ENCODE peak calls at places on chromosomes 12 and 14, in four cellular contexts. M, R, A and F are unnamed samples.

GRCh38 chr12:127781336-127781735 is 485.6 kb upstream of the TMEM132C start:
- DNase-seq in R (no peak), A (no peak), M (no peak), F (no peak)

GRCh38 chr12:49580572-49581535 is 12.9 kb upstream of the MCRS1 start:
- DNase-seq in M (peak), A (peak), R (peak), F (peak)

GRCh38 chr14:102507026-102507860 is 2.3 kb downstream of the ANKRD9 start:
- DNase-seq in A (no peak), R (no peak), M (no peak), F (no peak)

GRCh38 chr12:51887476-51888315 is at the start of gene ANKRD33:
- DNase-seq in R (peak), A (no peak), M (no peak), F (peak)

GRCh38 chr12:8662592-8662991 is at the start of gene MFAP5:
- DNase-seq in M (no peak), R (no peak), A (no peak), F (no peak)

GRCh38 chr12:127411141-127411915 is 855.6 kb upstream of the TMEM132C start:
- DNase-seq in A (no peak), R (no peak), M (no peak), F (no peak)

GRCh38 chr14:64623576-64624165 is 73.9 kb downstream of the PPP1R36 start:
- DNase-seq in R (no peak), M (no peak), A (no peak), F (no peak)

GRCh38 chr14:69543341-69544249 is 31.1 kb downstream of the CCDC177 start:
- DNase-seq in A (peak), M (peak), R (no peak), F (peak)

GRCh38 chr14:80212025-80212402 is 710 bp upstream of the DIO2 start:
- DNase-seq in R (peak), A (peak), M (no peak), F (peak)

GRCh38 chr14:29654910-29655590 is 272.6 kb downstream of the PRKD1 start:
- DNase-seq in A (no peak), R (no peak), M (no peak), F (no peak)

GRCh38 chr14:51781352-51781751 is 79.1 kb upstream of the GNG2 start:
- DNase-seq in R (no peak), A (no peak), M (no peak), F (no peak)

GRCh38 chr12:11540156-11540555 is 109.3 kb upstream of the ETV6 start:
- DNase-seq in M (no peak), R (no peak), A (no peak), F (no peak)

GRCh38 chr14:26398616-26399015 is 199.2 kb downstream of the NOVA1 start:
- DNase-seq in M (no peak), A (no peak), R (no peak), F (no peak)

GRCh38 chr12:77120695-77121094 is 55.3 kb upstream of the E2F7 start:
- DNase-seq in A (no peak), M (no peak), R (no peak), F (no peak)

GRCh38 chr12:93827179-93827578 is 150.0 kb downstream of the CRADD start:
- DNase-seq in R (no peak), M (no peak), A (no peak), F (no peak)

GRCh38 chr12:107523760-107524558 is 161.6 kb upstream of the PWP1 start:
- DNase-seq in A (no peak), M (no peak), R (no peak), F (no peak)

GRCh38 chr12:25781223-25781622 is 177.3 kb upstream of the RASSF8 start:
- DNase-seq in A (no peak), R (no peak), M (no peak), F (no peak)

GRCh38 chr12:19035552-19035951 is 94.0 kb upstream of the PLEKHA5 start:
- DNase-seq in A (no peak), M (no peak), R (no peak), F (no peak)

GRCh38 chr12:69397978-69398377 is 38.4 kb downstream of the YEATS4 start:
- DNase-seq in R (no peak), A (no peak), M (no peak), F (no peak)

GRCh38 chr12:111409403-111410228 is 3.9 kb downstream of the SH2B3 start:
- DNase-seq in A (no peak), R (no peak), M (peak), F (no peak)

GRCh38 chr14:99745307-99745951 is 47.8 kb upstream of the EML1 start:
- DNase-seq in M (no peak), A (no peak), R (no peak), F (peak)

GRCh38 chr14:101256266-101256665 is 305.0 kb upstream of the DIO3 start:
- DNase-seq in M (no peak), A (no peak), R (no peak), F (no peak)

GRCh38 chr14:72291908-72292688 is 359.9 kb downstream of the RGS6 start:
- DNase-seq in A (peak), R (peak), M (peak), F (peak)

GRCh38 chr12:102562836-102563425 is 82.6 kb upstream of the IGF1 start:
- DNase-seq in R (no peak), M (no peak), A (no peak), F (no peak)

GRCh38 chr14:65096323-65097089 is 5.8 kb downstream of the MAX start:
- DNase-seq in R (no peak), M (no peak), A (no peak), F (no peak)

GRCh38 chr14:74348241-74348734 is at the start of gene VRTN:
- DNase-seq in A (no peak), M (no peak), R (no peak), F (no peak)

GRCh38 chr14:74348735-74349463 is 628 bp downstream of the VRTN start:
- DNase-seq in R (no peak), A (no peak), M (no peak), F (no peak)

GRCh38 chr14:74347096-74347794 is 1.0 kb upstream of the VRTN start:
- DNase-seq in R (no peak), M (no peak), A (no peak), F (no peak)

GRCh38 chr14:74346341-74346740 is 1.9 kb upstream of the VRTN start:
- DNase-seq in A (no peak), M (no peak), R (no peak), F (no peak)

DNA sequence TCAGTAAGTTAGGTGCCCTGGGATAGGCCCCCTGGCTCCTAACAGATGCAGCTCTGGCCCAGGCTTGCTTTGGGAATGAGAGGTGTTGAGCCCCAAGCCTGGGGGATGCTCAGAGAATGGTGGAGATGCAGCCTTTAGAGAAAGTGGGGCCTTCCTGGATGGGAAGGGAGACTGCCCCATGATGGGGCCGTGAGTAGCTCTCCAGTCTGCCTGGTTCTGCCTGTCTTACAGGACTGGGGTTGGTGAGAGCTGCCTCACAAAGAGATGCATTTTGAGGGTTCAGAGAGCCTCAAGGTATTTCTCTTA is 523 bp upstream of the VRTN start:
- DNase-seq in R (peak), A (no peak), M (no peak), F (no peak)
- H3K4me3 ChIP-seq in R (no peak), A (no peak), M (no peak), F (no peak)

GRCh38 chr12:124369055-124369900 is 74.4 kb downstream of the RFLNA start:
- DNase-seq in R (no peak), A (peak), M (no peak), F (peak)
- H3K27ac ChIP-seq in R (peak), A (peak), M (no peak), F (peak)

GRCh38 chr12:10214131-10214876 is 1.6 kb downstream of the GABARAPL1 start:
- DNase-seq in A (no peak), R (peak), M (no peak), F (peak)

GRCh38 chr12:10212623-10213131 is at the start of gene GABARAPL1:
- DNase-seq in M (peak), A (peak), R (peak), F (peak)

GRCh38 chr12:10211975-10212622 is 578 bp upstream of the GABARAPL1 start:
- DNase-seq in R (peak), M (peak), A (peak), F (peak)

GRCh38 chr12:10214877-10215267 is 2.2 kb downstream of the GABARAPL1 start:
- DNase-seq in A (no peak), R (no peak), M (no peak), F (no peak)

GRCh38 chr12:10213168-10214130 is 772 bp downstream of the GABARAPL1 start:
- DNase-seq in A (peak), R (peak), M (peak), F (peak)
- H3K4me3 ChIP-seq in A (peak), R (peak), M (peak), F (peak)

GRCh38 chr14:105531088-105531957 is 4.9 kb downstream of the TMEM121 start:
- DNase-seq in R (no peak), M (peak), A (no peak), F (no peak)
- H3K27ac ChIP-seq in R (no peak), M (no peak), A (no peak), F (no peak)

GRCh38 chr14:38405851-38406630 is 150.1 kb upstream of the CLEC14A start:
- DNase-seq in M (no peak), A (peak), R (peak), F (no peak)
- H3K4me3 ChIP-seq in M (no peak), A (no peak), R (no peak), F (no peak)

GRCh38 chr14:75615200-75615599 is 36.8 kb downstream of the FLVCR2 start:
- DNase-seq in R (no peak), M (peak), A (no peak), F (no peak)
- H3K27ac ChIP-seq in R (no peak), M (no peak), A (no peak), F (no peak)

GRCh38 chr12:120252071-120252906 is 13.2 kb downstream of the PXN start:
- DNase-seq in M (no peak), A (no peak), R (no peak), F (peak)

GRCh38 chr12:120249875-120250795 is 15.4 kb downstream of the PXN start:
- DNase-seq in R (no peak), A (no peak), M (no peak), F (no peak)

GRCh38 chr12:120247183-120247582 is 18.3 kb downstream of the PXN start:
- DNase-seq in R (no peak), M (no peak), A (no peak), F (no peak)

GRCh38 chr12:120247621-120248030 is 17.9 kb downstream of the PXN start:
- DNase-seq in M (no peak), A (peak), R (no peak), F (no peak)

GRCh38 chr12:120249266-120249874 is 16.2 kb downstream of the PXN start:
- DNase-seq in M (no peak), A (no peak), R (no peak), F (no peak)
- H3K4me3 ChIP-seq in M (no peak), A (no peak), R (no peak), F (no peak)